ENCODE peak calls at places on chromosome 19, in seven cellular contexts. One of them, this sample, is unnamed. For H3K36me3, the result is how much of the 10 kb centered on the place peaks cover.

GRCh38 chr19:42234364-42234763 is 8.0 kb downstream of the GSK3A start:
- DNase-seq in fibroblast of lung: no peak
- DNase-seq in CD8-positive, alpha-beta T cell: no peak
- DNase-seq in thoracic aorta: no peak
- DNase-seq in uterus: no peak
- DNase-seq in PC-3: no peak
- DNase-seq in Caco-2: no peak
- DNase-seq in this sample: no peak

GRCh38 chr19:2415281-2415972 is 12.0 kb downstream of the TIMM13 start:
- DNase-seq in fibroblast of lung: no peak
- DNase-seq in CD8-positive, alpha-beta T cell: no peak
- DNase-seq in thoracic aorta: no peak
- DNase-seq in uterus: no peak
- DNase-seq in PC-3: no peak
- DNase-seq in Caco-2: no peak
- DNase-seq in this sample: peak

GRCh38 chr19:21483589-21484170 is 21.7 kb upstream of the ZNF429 start:
- DNase-seq in fibroblast of lung: peak
- DNase-seq in CD8-positive, alpha-beta T cell: peak
- DNase-seq in thoracic aorta: no peak
- DNase-seq in uterus: peak
- DNase-seq in PC-3: no peak
- DNase-seq in Caco-2: peak
- DNase-seq in this sample: peak

GRCh38 chr19:11657307-11657706 is 60.0 kb downstream of the ZNF627 start:
- DNase-seq in fibroblast of lung: no peak
- DNase-seq in CD8-positive, alpha-beta T cell: no peak
- DNase-seq in thoracic aorta: no peak
- DNase-seq in uterus: no peak
- DNase-seq in PC-3: no peak
- DNase-seq in Caco-2: no peak
- DNase-seq in this sample: no peak

GRCh38 chr19:3398114-3398899 is 31.9 kb downstream of the NFIC start:
- DNase-seq in fibroblast of lung: peak
- DNase-seq in CD8-positive, alpha-beta T cell: no peak
- DNase-seq in thoracic aorta: no peak
- DNase-seq in uterus: peak
- DNase-seq in PC-3: no peak
- DNase-seq in Caco-2: no peak
- DNase-seq in this sample: no peak

GRCh38 chr19:17949956-17950309 is 17.0 kb upstream of the KCNN1 start:
- DNase-seq in fibroblast of lung: no peak
- DNase-seq in CD8-positive, alpha-beta T cell: no peak
- DNase-seq in thoracic aorta: no peak
- DNase-seq in uterus: no peak
- DNase-seq in PC-3: peak
- DNase-seq in Caco-2: no peak
- DNase-seq in this sample: no peak

GRCh38 chr19:4721196-4721595 is 2.4 kb downstream of the DPP9 start:
- DNase-seq in fibroblast of lung: no peak
- DNase-seq in CD8-positive, alpha-beta T cell: no peak
- DNase-seq in thoracic aorta: no peak
- DNase-seq in uterus: no peak
- DNase-seq in PC-3: no peak
- DNase-seq in Caco-2: no peak
- DNase-seq in this sample: no peak

GRCh38 chr19:13717194-13717643 is 47.1 kb upstream of the MRI1 start:
- DNase-seq in fibroblast of lung: no peak
- DNase-seq in CD8-positive, alpha-beta T cell: no peak
- DNase-seq in thoracic aorta: no peak
- DNase-seq in uterus: no peak
- DNase-seq in PC-3: peak
- DNase-seq in Caco-2: no peak
- DNase-seq in this sample: no peak

GRCh38 chr19:20247016-20247683 is 80.1 kb downstream of the ZNF486 start:
- DNase-seq in fibroblast of lung: peak
- DNase-seq in CD8-positive, alpha-beta T cell: no peak
- DNase-seq in thoracic aorta: no peak
- DNase-seq in uterus: peak
- DNase-seq in PC-3: peak
- DNase-seq in Caco-2: no peak
- DNase-seq in this sample: no peak

GRCh38 chr19:58033741-58034475 is at the start of gene ZSCAN1:
- DNase-seq in fibroblast of lung: peak
- DNase-seq in CD8-positive, alpha-beta T cell: peak
- DNase-seq in thoracic aorta: no peak
- DNase-seq in uterus: peak
- DNase-seq in PC-3: no peak
- DNase-seq in Caco-2: no peak
- DNase-seq in this sample: peak

GRCh38 chr19:49953376-49953775 is 7.6 kb downstream of the SIGLEC11 start:
- DNase-seq in fibroblast of lung: no peak
- DNase-seq in CD8-positive, alpha-beta T cell: no peak
- DNase-seq in thoracic aorta: no peak
- DNase-seq in uterus: no peak
- DNase-seq in PC-3: no peak
- DNase-seq in Caco-2: no peak
- DNase-seq in this sample: no peak

GRCh38 chr19:48741222-48741999 is 1.0 kb upstream of the RASIP1 start:
- DNase-seq in fibroblast of lung: no peak
- DNase-seq in CD8-positive, alpha-beta T cell: no peak
- DNase-seq in thoracic aorta: no peak
- DNase-seq in uterus: no peak
- DNase-seq in PC-3: no peak
- DNase-seq in Caco-2: peak
- DNase-seq in this sample: peak

GRCh38 chr19:3823345-3823704 is 37.1 kb upstream of the MATK start:
- DNase-seq in fibroblast of lung: no peak
- DNase-seq in CD8-positive, alpha-beta T cell: no peak
- DNase-seq in thoracic aorta: no peak
- DNase-seq in uterus: no peak
- DNase-seq in PC-3: no peak
- DNase-seq in Caco-2: no peak
- DNase-seq in this sample: peak

GRCh38 chr19:33412617-33413425 is 39.3 kb downstream of the CEBPG start:
- DNase-seq in fibroblast of lung: no peak
- DNase-seq in CD8-positive, alpha-beta T cell: no peak
- DNase-seq in thoracic aorta: no peak
- DNase-seq in uterus: no peak
- DNase-seq in PC-3: no peak
- DNase-seq in Caco-2: no peak
- DNase-seq in this sample: no peak

GRCh38 chr19:56341948-56342347 is 27.3 kb upstream of the ZSCAN5A start:
- DNase-seq in fibroblast of lung: no peak
- DNase-seq in CD8-positive, alpha-beta T cell: no peak
- DNase-seq in thoracic aorta: no peak
- DNase-seq in uterus: no peak
- DNase-seq in PC-3: peak
- DNase-seq in Caco-2: no peak
- DNase-seq in this sample: no peak

DNA sequence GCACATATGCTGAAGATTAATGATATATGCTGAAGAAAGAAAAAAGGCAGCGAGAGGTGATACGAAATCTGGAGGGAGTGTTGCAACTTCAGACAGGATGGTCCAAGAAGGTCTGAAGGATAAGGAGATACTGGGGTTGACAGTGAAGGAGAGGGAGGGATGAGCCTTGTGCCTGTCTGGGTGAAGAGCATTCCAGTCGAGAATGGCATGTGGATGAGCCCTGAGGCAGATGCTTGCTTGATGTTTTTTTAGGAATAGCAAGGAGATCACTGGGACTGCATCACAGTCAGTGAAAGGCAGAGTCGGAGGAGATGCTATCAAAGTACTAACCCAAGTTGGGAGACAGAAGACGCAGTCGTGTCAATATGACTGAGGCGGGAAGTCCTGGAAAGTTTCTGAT is 13.3 kb upstream of the LAIR2 start:
- DNase-seq in fibroblast of lung: no peak
- DNase-seq in CD8-positive, alpha-beta T cell: no peak
- DNase-seq in thoracic aorta: no peak
- DNase-seq in uterus: no peak
- DNase-seq in PC-3: no peak
- DNase-seq in Caco-2: no peak
- DNase-seq in this sample: no peak
- TF ChIP-seq CTCF in fibroblast of lung: no peak
- TF ChIP-seq CTCF in CD8-positive, alpha-beta T cell: no peak
- TF ChIP-seq CTCF in thoracic aorta: no peak
- TF ChIP-seq CTCF in uterus: no peak
- TF ChIP-seq CTCF in PC-3: no peak
- TF ChIP-seq CTCF in Caco-2: no peak
- TF ChIP-seq CTCF in this sample: no peak

GRCh38 chr19:38377052-38377451 is 2.7 kb downstream of the PSMD8 start:
- DNase-seq in fibroblast of lung: no peak
- DNase-seq in CD8-positive, alpha-beta T cell: no peak
- DNase-seq in thoracic aorta: no peak
- DNase-seq in uterus: no peak
- DNase-seq in PC-3: no peak
- DNase-seq in Caco-2: no peak
- DNase-seq in this sample: no peak

GRCh38 chr19:38375748-38376147 is 1.4 kb downstream of the PSMD8 start:
- DNase-seq in fibroblast of lung: no peak
- DNase-seq in CD8-positive, alpha-beta T cell: no peak
- DNase-seq in thoracic aorta: no peak
- DNase-seq in uterus: no peak
- DNase-seq in PC-3: no peak
- DNase-seq in Caco-2: no peak
- DNase-seq in this sample: no peak

GRCh38 chr19:38376576-38376975 is 2.2 kb downstream of the PSMD8 start:
- DNase-seq in fibroblast of lung: no peak
- DNase-seq in CD8-positive, alpha-beta T cell: no peak
- DNase-seq in thoracic aorta: no peak
- DNase-seq in uterus: no peak
- DNase-seq in PC-3: no peak
- DNase-seq in Caco-2: no peak
- DNase-seq in this sample: no peak

GRCh38 chr19:38381138-38381537 is 6.7 kb downstream of the GGN start:
- DNase-seq in fibroblast of lung: no peak
- DNase-seq in CD8-positive, alpha-beta T cell: no peak
- DNase-seq in thoracic aorta: no peak
- DNase-seq in uterus: no peak
- DNase-seq in PC-3: no peak
- DNase-seq in Caco-2: no peak
- DNase-seq in this sample: no peak

DNA sequence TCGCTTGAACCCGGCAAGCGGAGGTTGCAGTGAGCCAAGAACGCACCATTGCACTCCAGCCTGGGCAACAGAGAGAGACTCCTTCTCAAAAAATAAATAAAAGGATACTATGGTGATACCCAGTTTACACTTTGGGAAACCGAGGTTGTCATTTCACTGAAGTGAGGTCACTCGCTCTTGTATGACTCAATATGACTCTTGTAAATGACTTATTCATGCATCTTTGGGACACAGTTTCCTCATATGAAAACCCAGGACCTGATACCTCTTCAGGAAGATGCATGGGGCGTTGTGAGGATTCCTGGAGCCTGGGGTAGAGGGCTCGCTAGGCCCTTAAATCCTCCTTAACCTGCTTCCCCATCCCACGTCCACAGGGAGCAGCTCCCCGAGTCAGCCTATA is 4.5 kb downstream of the PSMD8 start:
- DNase-seq in fibroblast of lung: no peak
- DNase-seq in CD8-positive, alpha-beta T cell: no peak
- DNase-seq in thoracic aorta: no peak
- DNase-seq in uterus: no peak
- DNase-seq in PC-3: no peak
- DNase-seq in Caco-2: no peak
- DNase-seq in this sample: no peak
- H3K36me3 ChIP-seq in fibroblast of lung: under half
- H3K36me3 ChIP-seq in CD8-positive, alpha-beta T cell: half or more
- H3K36me3 ChIP-seq in thoracic aorta: under half
- H3K36me3 ChIP-seq in uterus: under half
- H3K36me3 ChIP-seq in PC-3: under half
- H3K36me3 ChIP-seq in Caco-2: under half
- H3K36me3 ChIP-seq in this sample: under half

DNA sequence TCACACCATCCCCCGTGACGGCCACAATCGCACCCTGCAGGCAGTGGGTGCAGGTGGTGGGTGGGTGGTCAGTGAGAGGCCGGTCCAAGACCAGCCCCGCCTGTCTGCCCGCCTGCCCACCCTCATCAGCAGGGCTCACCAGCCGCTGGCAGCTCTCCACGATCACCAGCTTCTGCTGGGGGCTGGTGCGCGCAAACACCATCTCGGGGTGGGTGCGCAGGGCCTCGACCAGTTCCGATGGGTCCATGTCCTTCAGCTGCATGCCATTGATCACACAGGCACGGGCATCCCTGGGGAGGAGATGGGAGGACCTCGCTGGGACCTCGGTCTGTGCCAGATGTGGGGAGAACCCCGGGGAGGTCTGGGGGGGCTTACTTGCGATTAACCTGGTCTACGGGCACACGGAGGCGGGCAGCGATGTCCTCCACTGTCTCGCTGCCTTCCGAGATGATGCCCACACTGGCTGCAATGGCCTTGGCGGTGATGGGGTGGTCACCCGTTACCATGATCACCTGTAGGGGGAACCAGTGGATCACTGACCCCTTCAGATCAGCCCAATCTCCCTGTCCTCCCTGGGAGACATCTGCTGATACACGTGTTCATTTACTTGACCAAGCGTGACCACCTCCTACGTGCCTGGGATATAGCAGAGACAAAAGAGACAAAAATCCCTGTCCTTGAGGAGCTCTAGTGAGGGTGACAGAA is 8.0 kb downstream of the ATP4A start:
- DNase-seq in fibroblast of lung: peak
- DNase-seq in CD8-positive, alpha-beta T cell: no peak
- DNase-seq in thoracic aorta: no peak
- DNase-seq in uterus: no peak
- DNase-seq in PC-3: peak
- DNase-seq in Caco-2: peak
- DNase-seq in this sample: peak
- TF ChIP-seq CTCF in fibroblast of lung: no peak
- TF ChIP-seq CTCF in CD8-positive, alpha-beta T cell: no peak
- TF ChIP-seq CTCF in thoracic aorta: no peak
- TF ChIP-seq CTCF in uterus: no peak
- TF ChIP-seq CTCF in PC-3: peak
- TF ChIP-seq CTCF in Caco-2: peak
- TF ChIP-seq CTCF in this sample: peak

GRCh38 chr19:43738780-43739211 is 16.0 kb downstream of the SMG9 start:
- DNase-seq in fibroblast of lung: no peak
- DNase-seq in CD8-positive, alpha-beta T cell: no peak
- DNase-seq in thoracic aorta: no peak
- DNase-seq in uterus: no peak
- DNase-seq in PC-3: no peak
- DNase-seq in Caco-2: no peak
- DNase-seq in this sample: no peak

GRCh38 chr19:43743059-43743458 is 11.7 kb downstream of the SMG9 start:
- DNase-seq in fibroblast of lung: no peak
- DNase-seq in CD8-positive, alpha-beta T cell: no peak
- DNase-seq in thoracic aorta: no peak
- DNase-seq in uterus: no peak
- DNase-seq in PC-3: no peak
- DNase-seq in Caco-2: no peak
- DNase-seq in this sample: no peak

GRCh38 chr19:43739419-43739818 is 15.3 kb downstream of the SMG9 start:
- DNase-seq in fibroblast of lung: no peak
- DNase-seq in CD8-positive, alpha-beta T cell: no peak
- DNase-seq in thoracic aorta: no peak
- DNase-seq in uterus: no peak
- DNase-seq in PC-3: no peak
- DNase-seq in Caco-2: no peak
- DNase-seq in this sample: no peak

GRCh38 chr19:43739836-43740235 is 14.9 kb downstream of the SMG9 start:
- DNase-seq in fibroblast of lung: no peak
- DNase-seq in CD8-positive, alpha-beta T cell: no peak
- DNase-seq in thoracic aorta: no peak
- DNase-seq in uterus: no peak
- DNase-seq in PC-3: peak
- DNase-seq in Caco-2: no peak
- DNase-seq in this sample: no peak

GRCh38 chr19:43741075-43741840 is 13.5 kb downstream of the SMG9 start:
- DNase-seq in fibroblast of lung: no peak
- DNase-seq in CD8-positive, alpha-beta T cell: no peak
- DNase-seq in thoracic aorta: no peak
- DNase-seq in uterus: no peak
- DNase-seq in PC-3: no peak
- DNase-seq in Caco-2: no peak
- DNase-seq in this sample: no peak
- H3K36me3 ChIP-seq in fibroblast of lung: under half
- H3K36me3 ChIP-seq in CD8-positive, alpha-beta T cell: half or more
- H3K36me3 ChIP-seq in thoracic aorta: half or more
- H3K36me3 ChIP-seq in uterus: under half
- H3K36me3 ChIP-seq in PC-3: under half
- H3K36me3 ChIP-seq in Caco-2: under half
- H3K36me3 ChIP-seq in this sample: half or more